ENCODE peak calls at places on chromosomes 11 and 22, in six cellular contexts. N, P, C, T, K and X are unnamed samples.

GRCh38 chr11:47071341-47071740 is 105.3 kb downstream of the ARFGAP2 start:
- DNase-seq in N (no peak), K (no peak), T (no peak), C (no peak), P (no peak), X (no peak)

GRCh38 chr11:102981324-102981910 is 25.9 kb upstream of the MMP13 start:
- DNase-seq in K (no peak), N (no peak), T (no peak), C (no peak), P (no peak), X (no peak)

GRCh38 chr11:41113160-41113559 is 346.3 kb downstream of the LRRC4C start:
- DNase-seq in T (no peak), P (no peak), K (no peak), N (no peak), C (no peak), X (no peak)

GRCh38 chr22:23756891-23757290 is 2.7 kb upstream of the VPREB3 start:
- DNase-seq in T (no peak), C (no peak), P (no peak), N (no peak), K (no peak), X (no peak)

GRCh38 chr11:126101241-126101929 is 38.7 kb upstream of the CDON start:
- DNase-seq in T (no peak), K (no peak), N (no peak), C (no peak), P (no peak), X (no peak)

GRCh38 chr11:57164317-57164716 is 17.4 kb upstream of the LRRC55 start:
- DNase-seq in C (no peak), T (no peak), P (no peak), K (no peak), N (no peak), X (no peak)

GRCh38 chr11:32143378-32143777 is 52.5 kb downstream of the RCN1 start:
- DNase-seq in T (no peak), N (no peak), P (no peak), K (no peak), C (no peak), X (no peak)

GRCh38 chr11:74055938-74056337 is 47.1 kb upstream of the UCP3 start:
- DNase-seq in T (no peak), C (no peak), K (peak), N (no peak), P (peak), X (no peak)

GRCh38 chr11:97364047-97364446 is 974.2 kb downstream of the JRKL start:
- DNase-seq in P (peak), K (no peak), N (no peak), T (no peak), C (no peak), X (no peak)

GRCh38 chr11:1832181-1832988 is 2.4 kb upstream of the SYT8 start:
- DNase-seq in C (no peak), P (peak), T (peak), N (no peak), K (no peak), X (peak)

GRCh38 chr11:110337570-110338193 is 41.3 kb upstream of the RDX start:
- DNase-seq in C (peak), P (peak), N (no peak), T (no peak), K (no peak), X (peak)

GRCh38 chr22:42720263-42721044 is at the start of gene A4GALT:
- DNase-seq in T (no peak), P (peak), N (no peak), C (no peak), K (no peak), X (peak)

GRCh38 chr22:50569896-50570535 is 7.3 kb upstream of the SYCE3 start:
- DNase-seq in C (no peak), P (no peak), N (no peak), T (no peak), K (no peak), X (no peak)

GRCh38 chr11:2788751-2789140 is 89.0 kb upstream of the KCNQ1OT1 start:
- DNase-seq in T (peak), P (no peak), N (no peak), K (no peak), C (peak), X (no peak)

GRCh38 chr11:113979427-113979826 is 4.5 kb downstream of the HTR3A start:
- DNase-seq in C (no peak), P (no peak), K (no peak), T (no peak), N (no peak), X (no peak)

DNA sequence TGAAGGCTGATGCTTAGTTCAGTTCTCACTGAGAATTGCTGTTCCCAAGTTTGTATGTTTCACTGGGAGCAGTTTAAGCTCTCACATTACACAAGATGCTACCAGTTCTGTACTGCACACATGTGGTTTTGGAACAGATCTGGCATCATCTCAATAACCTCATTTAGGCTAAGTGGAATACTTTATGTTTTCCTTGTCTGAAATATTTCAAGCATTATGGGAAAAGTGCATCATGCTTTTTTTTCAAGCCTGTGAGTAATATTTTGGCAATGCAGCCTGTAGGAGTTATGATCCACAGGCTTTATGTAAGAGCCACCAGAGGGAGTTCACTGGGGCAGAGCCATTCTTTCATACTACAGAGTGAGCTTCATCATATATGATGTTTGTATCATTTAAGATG is 141.5 kb downstream of the OR4C45 start:
- DNase-seq in T (no peak), N (no peak), P (peak), K (no peak), C (no peak), X (no peak)
- TF ChIP-seq CTCF in T (no peak), N (peak), P (peak), K (no peak), C (peak), X (no peak)

GRCh38 chr11:59801981-59802638 is 8.5 kb downstream of the MRPL16 start:
- DNase-seq in K (no peak), T (no peak), P (peak), C (no peak), N (no peak), X (no peak)

GRCh38 chr11:59800390-59801037 is 10.1 kb downstream of the MRPL16 start:
- DNase-seq in P (no peak), K (no peak), N (no peak), C (no peak), T (peak), X (no peak)

GRCh38 chr11:59802639-59803176 is 7.9 kb downstream of the MRPL16 start:
- DNase-seq in N (no peak), T (peak), P (peak), C (no peak), K (no peak), X (peak)

GRCh38 chr11:59807047-59807446 is 3.5 kb downstream of the MRPL16 start:
- DNase-seq in T (no peak), P (no peak), K (no peak), C (no peak), N (no peak), X (no peak)

DNA sequence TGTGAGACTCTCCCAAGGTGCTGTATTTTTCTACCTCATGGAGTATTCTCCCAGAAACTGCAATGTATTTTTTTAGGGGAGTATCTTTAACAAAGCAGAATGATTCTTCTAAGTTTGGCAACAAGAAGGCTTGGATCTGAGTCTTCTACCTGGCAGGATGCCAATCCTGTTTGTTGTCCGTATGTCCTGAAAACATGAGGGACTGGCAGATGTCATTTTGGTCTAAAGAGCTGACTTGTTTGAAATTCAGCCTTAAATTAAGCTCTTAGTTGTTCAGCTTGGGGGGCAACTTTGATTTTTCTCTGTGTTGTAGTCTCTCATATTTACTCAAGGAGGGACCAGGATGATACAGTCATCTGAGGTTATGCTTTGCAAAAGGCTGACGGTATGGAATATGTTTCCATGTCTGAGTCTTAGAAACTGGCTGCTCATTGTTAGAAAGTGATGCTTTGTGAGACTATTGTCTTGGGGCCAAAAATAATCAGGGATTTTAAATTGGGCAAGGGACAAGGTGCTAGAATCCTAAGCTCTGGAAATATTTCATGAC is 9.3 kb downstream of the MRPL16 start:
- DNase-seq in C (no peak), T (no peak), K (no peak), N (no peak), P (no peak), X (no peak)
- TF ChIP-seq CTCF in C (no peak), T (no peak), K (no peak), N (no peak), P (no peak), X (no peak)

DNA sequence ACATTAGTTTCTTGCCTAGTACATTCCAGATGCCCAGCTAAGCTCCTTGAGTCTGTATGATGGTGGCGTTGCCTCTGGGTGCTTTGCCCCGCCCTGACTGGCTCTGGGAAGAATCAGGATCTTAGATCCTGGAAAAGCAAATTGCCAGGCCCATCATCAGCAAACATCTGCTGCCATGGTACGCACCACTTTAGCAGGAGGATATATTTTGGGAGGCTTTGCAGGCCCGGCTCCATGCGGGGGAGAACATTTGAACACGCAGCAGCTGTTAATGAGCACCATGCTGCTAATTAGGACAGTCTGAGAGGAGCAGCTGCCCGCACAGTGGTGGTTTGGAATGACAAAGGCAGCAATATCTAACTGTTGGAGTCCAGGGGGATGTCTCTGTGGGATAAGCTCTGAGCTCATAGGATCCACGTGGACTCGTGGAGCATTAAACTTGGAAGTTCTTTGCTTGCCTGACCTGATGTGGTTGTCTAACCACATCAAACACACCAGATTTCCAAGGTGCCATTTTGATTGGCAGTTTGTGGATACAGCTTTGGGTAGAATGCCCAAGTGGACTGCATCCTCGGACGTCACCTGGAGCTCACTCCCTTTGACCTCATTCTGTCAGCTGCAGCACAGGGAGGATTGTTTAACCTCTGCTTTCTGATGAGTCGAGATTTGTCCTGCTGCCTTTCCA is 217.0 kb upstream of the ZBED5 start:
- DNase-seq in P (no peak), C (no peak), T (no peak), N (no peak), K (no peak), X (no peak)
- TF ChIP-seq CTCF in P (no peak), C (no peak), T (no peak), N (no peak), K (no peak), X (no peak)

GRCh38 chr22:31944700-31945477 is 554 bp downstream of the YWHAH start:
- DNase-seq in P (no peak), K (no peak), T (peak), C (peak), N (no peak), X (peak)

GRCh38 chr22:31945971-31946680 is 1.8 kb downstream of the YWHAH start:
- DNase-seq in P (peak), T (no peak), K (no peak), C (no peak), N (no peak), X (no peak)

GRCh38 chr22:31948002-31948401 is 3.7 kb downstream of the YWHAH start:
- DNase-seq in T (no peak), P (no peak), N (no peak), C (no peak), K (no peak), X (no peak)

GRCh38 chr22:31945478-31945815 is 1.1 kb downstream of the YWHAH start:
- DNase-seq in K (no peak), N (no peak), P (no peak), T (peak), C (no peak), X (no peak)

DNA sequence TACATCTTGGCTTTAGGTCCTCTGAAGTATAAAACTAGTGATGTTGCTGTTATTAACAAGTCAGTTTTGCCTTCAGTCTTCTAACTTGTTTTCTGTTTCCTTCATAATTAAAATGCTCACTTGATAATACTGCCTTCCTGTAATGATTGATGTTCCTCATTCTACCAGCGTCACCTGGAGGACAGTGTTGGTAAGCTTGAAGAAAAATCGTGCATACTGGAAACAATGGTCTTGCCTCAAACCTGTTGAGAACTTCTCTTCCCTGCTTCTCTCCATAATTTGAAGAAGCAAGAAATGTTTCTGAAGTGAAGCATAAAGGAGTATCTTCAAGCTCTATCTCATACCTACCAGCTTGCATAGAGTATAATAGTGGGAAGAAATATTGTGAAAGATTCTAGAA is 3.0 kb downstream of the YWHAH start:
- DNase-seq in C (no peak), T (peak), N (no peak), K (no peak), P (peak), X (no peak)
- TF ChIP-seq CTCF in C (peak), T (peak), N (peak), K (peak), P (peak), X (no peak)

DNA sequence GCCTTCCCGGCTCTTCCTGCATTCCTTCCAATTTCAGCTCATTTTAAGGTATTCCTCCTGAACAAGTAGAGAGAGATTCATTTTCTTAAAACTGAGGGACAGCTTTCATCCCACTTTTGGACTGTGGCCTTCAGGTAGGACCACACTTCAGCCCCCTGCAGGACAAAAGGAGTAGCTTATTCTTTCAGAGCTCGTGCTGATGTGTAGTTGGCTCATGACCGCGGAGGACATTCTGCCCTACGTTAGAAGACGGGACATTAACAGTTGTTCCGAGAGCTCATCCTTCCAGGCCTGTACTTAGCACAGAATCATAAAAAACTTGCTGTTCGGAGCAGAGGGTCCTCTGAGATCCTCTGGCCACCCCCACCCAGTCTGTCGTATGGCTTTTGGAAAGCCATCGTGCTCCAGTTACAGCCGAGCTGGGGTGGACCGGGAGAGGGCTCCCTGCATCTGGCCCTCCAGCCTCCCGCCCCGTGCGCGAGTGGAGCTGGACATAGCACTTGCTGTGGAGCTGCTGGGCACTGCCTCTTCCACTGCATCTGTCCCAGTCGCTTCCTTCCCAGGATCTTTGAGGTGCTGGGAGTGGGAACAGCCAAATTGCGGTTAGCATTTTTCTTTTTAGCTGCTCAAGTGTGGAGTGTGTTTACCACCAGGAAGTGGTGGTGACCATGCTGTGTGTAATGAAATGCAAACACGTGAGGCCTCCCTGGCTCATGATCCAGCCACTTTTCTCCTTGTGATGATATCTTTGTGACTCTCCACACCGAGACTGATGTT is 250.3 kb downstream of the TBC1D22A start:
- DNase-seq in K (no peak), C (no peak), T (no peak), P (peak), N (no peak), X (no peak)
- TF ChIP-seq CTCF in K (peak), C (no peak), T (no peak), P (peak), N (no peak), X (no peak)